ENCODE peak calls at places on chromosomes 16 and 17, in six cellular contexts. S, P, T, N, Q and Z are unnamed samples. For H3K4me1, the result is how much of the 10 kb centered on the place peaks cover.

GRCh38 chr16:31453255-31454204 is 5.8 kb upstream of the ARMC5 start:
- DNase-seq in S (no peak), P (no peak), T (peak), N (no peak), Q (no peak), Z (peak)

GRCh38 chr16:71698491-71698890 is 26.0 kb downstream of the PHLPP2 start:
- DNase-seq in S (no peak), P (no peak), T (no peak), N (no peak), Q (no peak), Z (no peak)

GRCh38 chr17:43175213-43176118 is 4.5 kb downstream of the NBR1 start:
- DNase-seq in S (no peak), P (no peak), T (no peak), N (no peak), Q (no peak), Z (no peak)

GRCh38 chr16:58850019-58850626 is 116.0 kb upstream of the GOT2 start:
- DNase-seq in S (no peak), P (no peak), T (no peak), N (no peak), Q (no peak), Z (no peak)

GRCh38 chr16:67399218-67399733 is 6.0 kb upstream of the TPPP3 start:
- DNase-seq in S (no peak), P (no peak), T (peak), N (peak), Q (peak), Z (no peak)

GRCh38 chr17:59641799-59642484 is 22.2 kb downstream of the CLTC start:
- DNase-seq in S (no peak), P (no peak), T (no peak), N (peak), Q (no peak), Z (no peak)

GRCh38 chr17:29091591-29092291 is 48.8 kb downstream of the PIPOX start:
- DNase-seq in S (no peak), P (no peak), T (no peak), N (no peak), Q (no peak), Z (no peak)

GRCh38 chr17:80639658-80640057 is 95.0 kb downstream of the RPTOR start:
- DNase-seq in S (no peak), P (no peak), T (no peak), N (no peak), Q (no peak), Z (no peak)

GRCh38 chr17:32928527-32929287 is 754 bp downstream of the TMEM98 start:
- DNase-seq in S (no peak), P (no peak), T (no peak), N (no peak), Q (no peak), Z (no peak)

GRCh38 chr16:67386861-67387455 is 6.3 kb downstream of the TPPP3 start:
- DNase-seq in S (no peak), P (no peak), T (no peak), N (no peak), Q (no peak), Z (no peak)

GRCh38 chr17:42341568-42341967 is 46.7 kb downstream of the STAT3 start:
- DNase-seq in S (no peak), P (no peak), T (no peak), N (no peak), Q (no peak), Z (no peak)

GRCh38 chr17:10752696-10753095 is 22.9 kb upstream of the TMEM220 start:
- DNase-seq in S (no peak), P (no peak), T (no peak), N (no peak), Q (no peak), Z (no peak)

GRCh38 chr16:87057291-87057881 is 259.8 kb downstream of the C16orf95 start:
- DNase-seq in S (no peak), P (no peak), T (no peak), N (no peak), Q (no peak), Z (peak)

GRCh38 chr16:30561212-30561816 is 3.1 kb upstream of the ZNF764 start:
- DNase-seq in S (no peak), P (no peak), T (no peak), N (no peak), Q (no peak), Z (no peak)

GRCh38 chr16:363110-364090 is 6.9 kb downstream of the MRPL28 start:
- DNase-seq in S (no peak), P (no peak), T (no peak), N (no peak), Q (no peak), Z (peak)

GRCh38 chr16:89422527-89422904 is 67.8 kb downstream of the ANKRD11 start:
- DNase-seq in S (no peak), P (no peak), T (no peak), N (no peak), Q (no peak), Z (no peak)

GRCh38 chr16:76650579-76650978 is 373.4 kb downstream of the CNTNAP4 start:
- DNase-seq in S (no peak), P (no peak), T (no peak), N (no peak), Q (no peak), Z (no peak)

GRCh38 chr17:81329279-81329926 is 34.3 kb upstream of the SLC38A10 start:
- DNase-seq in S (peak), P (peak), T (peak), N (no peak), Q (no peak), Z (peak)

GRCh38 chr17:60613325-60613724 is 13.3 kb downstream of the PPM1D start:
- DNase-seq in S (no peak), P (no peak), T (no peak), N (no peak), Q (no peak), Z (no peak)

GRCh38 chr16:15613676-15614075 is 29.3 kb downstream of the MARF1 start:
- DNase-seq in S (no peak), P (no peak), T (no peak), N (no peak), Q (no peak), Z (no peak)

GRCh38 chr17:68491864-68492263 is 20.4 kb upstream of the PRKAR1A start:
- DNase-seq in S (peak), P (peak), T (no peak), N (no peak), Q (no peak), Z (no peak)

GRCh38 chr17:77441130-77441920 is 300.6 kb downstream of the SEC14L1 start:
- DNase-seq in S (no peak), P (no peak), T (no peak), N (peak), Q (peak), Z (no peak)

GRCh38 chr17:48545022-48545376 is at the start of gene HOXB2:
- DNase-seq in S (peak), P (no peak), T (no peak), N (no peak), Q (no peak), Z (no peak)

GRCh38 chr17:48543854-48544355 is 1.0 kb downstream of the HOXB2 start:
- DNase-seq in S (peak), P (no peak), T (no peak), N (no peak), Q (no peak), Z (no peak)

GRCh38 chr17:48544356-48545021 is 420 bp downstream of the HOXB2 start:
- DNase-seq in S (peak), P (peak), T (peak), N (no peak), Q (no peak), Z (peak)

GRCh38 chr17:48546187-48546923 is 1.4 kb upstream of the HOXB2 start:
- DNase-seq in S (no peak), P (no peak), T (no peak), N (no peak), Q (no peak), Z (no peak)

DNA sequence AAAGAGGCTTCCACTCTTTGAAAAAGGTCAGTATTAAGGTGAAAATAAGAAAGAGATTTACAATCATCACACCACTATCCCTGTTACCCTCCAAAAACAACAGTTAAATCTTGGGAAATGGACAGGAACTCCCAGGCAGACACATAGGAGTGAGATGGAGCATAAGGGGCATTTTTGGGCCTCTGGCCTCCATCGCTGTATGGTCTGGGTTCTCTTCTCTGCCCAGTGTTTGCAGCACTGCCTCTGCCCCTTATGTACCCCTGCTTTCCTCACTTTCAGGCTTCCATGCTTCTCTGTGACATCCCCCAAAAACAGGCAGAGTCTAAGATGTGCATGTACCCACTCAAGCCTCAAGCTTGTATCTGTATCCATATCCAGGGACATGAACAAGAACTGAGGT is 630 bp upstream of the HOXB2 start:
- DNase-seq in S (no peak), P (no peak), T (no peak), N (no peak), Q (no peak), Z (no peak)
- H3K4me1 ChIP-seq in S (under half), P (under half), T (under half), N (under half), Q (under half), Z (half or more)

GRCh38 chr17:74453665-74454196 is 12.7 kb upstream of the CD300A start:
- DNase-seq in S (no peak), P (no peak), T (no peak), N (peak), Q (no peak), Z (no peak)

GRCh38 chr17:74452027-74452840 is 14.2 kb upstream of the CD300A start:
- DNase-seq in S (no peak), P (no peak), T (no peak), N (no peak), Q (no peak), Z (no peak)

GRCh38 chr17:74455025-74455585 is 11.3 kb upstream of the CD300A start:
- DNase-seq in S (no peak), P (peak), T (no peak), N (peak), Q (no peak), Z (no peak)

GRCh38 chr17:74452841-74453661 is 13.4 kb upstream of the CD300A start:
- DNase-seq in S (no peak), P (peak), T (peak), N (no peak), Q (no peak), Z (no peak)

GRCh38 chr17:74454197-74455024 is 12.0 kb upstream of the CD300A start:
- DNase-seq in S (peak), P (peak), T (peak), N (peak), Q (peak), Z (peak)
- H3K4me3 ChIP-seq in S (peak), P (peak), T (no peak), N (peak), Q (peak), Z (peak)

GRCh38 chr16:3467182-3467581 is 23.7 kb downstream of the NAA60 start:
- DNase-seq in S (no peak), P (no peak), T (no peak), N (no peak), Q (no peak), Z (no peak)
- H3K4me1 ChIP-seq in S (half or more), P (under half), T (under half), N (under half), Q (under half), Z (under half)

GRCh38 chr17:4480929-4481898 is 17.5 kb upstream of the SPNS2 start:
- DNase-seq in S (no peak), P (no peak), T (peak), N (peak), Q (no peak), Z (peak)
- H3K4me3 ChIP-seq in S (no peak), P (no peak), T (no peak), N (peak), Q (peak), Z (no peak)

DNA sequence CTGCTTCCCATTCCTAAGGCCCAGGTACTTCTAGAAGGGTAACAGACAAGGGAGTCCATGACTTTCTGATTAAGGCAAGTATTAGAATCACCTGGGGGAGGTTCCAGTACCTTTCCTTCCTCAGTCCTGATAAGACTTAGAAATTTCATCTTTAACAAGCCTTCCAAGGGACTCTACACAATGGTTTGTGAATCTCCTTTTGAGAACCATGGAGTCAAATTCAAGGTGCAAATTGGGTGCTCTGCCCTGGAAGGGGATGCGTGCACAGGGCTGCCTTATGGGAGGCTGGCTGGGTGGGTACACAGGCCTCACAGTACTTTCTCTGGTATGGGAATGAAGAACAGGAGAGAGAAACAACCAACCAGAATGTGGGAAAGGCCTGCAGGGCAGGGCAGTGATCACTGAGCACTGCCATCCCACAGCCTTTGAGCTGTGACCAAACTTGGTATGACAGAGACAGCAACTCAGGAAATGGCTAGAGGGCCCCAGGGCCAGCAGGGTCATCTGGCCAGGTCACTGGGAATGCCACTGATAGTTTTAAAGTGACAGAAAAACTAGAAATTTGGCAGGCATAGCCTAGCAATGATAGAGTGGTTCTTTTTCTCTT is 3.6 kb upstream of the TMIGD1 start:
- DNase-seq in S (no peak), P (no peak), T (no peak), N (no peak), Q (no peak), Z (no peak)
- H3K4me1 ChIP-seq in S (under half), P (under half), T (under half), N (under half), Q (under half), Z (under half)

GRCh38 chr17:2058521-2059124 is 3.7 kb downstream of the HIC1 start:
- DNase-seq in S (peak), P (peak), T (peak), N (peak), Q (peak), Z (peak)
- H3K4me3 ChIP-seq in S (peak), P (no peak), T (no peak), N (no peak), Q (no peak), Z (peak)